ENCODE peak calls at places on chromosome 4, in ten cellular contexts. X, W, F, G, V, D, Q, C, E and L are unnamed samples.

GRCh38 chr4:48801016-48801715 is 21.1 kb upstream of the FRYL start:
- DNase-seq in X (no peak), W (no peak), F (no peak), G (no peak), V (no peak), D (no peak), Q (no peak), C (no peak), E (no peak), L (no peak)

GRCh38 chr4:38889143-38889542 is 21.5 kb downstream of the FAM114A1 start:
- DNase-seq in X (peak; percentile 20), W (no peak), F (no peak), G (peak; percentile 58), V (no peak), D (no peak), Q (no peak), C (no peak), E (no peak), L (no peak)

GRCh38 chr4:187996502-187997177 is 1.1 kb downstream of the ZFP42 start:
- DNase-seq in X (no peak), W (no peak), F (no peak), G (no peak), V (no peak), D (no peak), Q (no peak), C (peak; percentile 70), E (no peak), L (no peak)

GRCh38 chr4:76426272-76426671 is 5.3 kb upstream of the CCDC158 start:
- DNase-seq in X (no peak), W (no peak), F (no peak), G (no peak), V (no peak), D (no peak), Q (no peak), C (no peak), E (no peak), L (no peak)

GRCh38 chr4:1794809-1795303 is 1.8 kb downstream of the FGFR3 start:
- DNase-seq in X (no peak), W (no peak), F (no peak), G (no peak), V (no peak), D (no peak), Q (peak; percentile 52), C (no peak), E (peak; percentile 21), L (no peak)

GRCh38 chr4:4418676-4419370 is 31.9 kb downstream of the NSG1 start:
- DNase-seq in X (no peak), W (peak; percentile 9), F (no peak), G (no peak), V (peak; percentile 20), D (no peak), Q (no peak), C (peak; percentile 30), E (no peak), L (no peak)

GRCh38 chr4:38982356-38983095 is 49.7 kb downstream of the TMEM156 start:
- DNase-seq in X (no peak), W (no peak), F (no peak), G (no peak), V (no peak), D (no peak), Q (no peak), C (no peak), E (no peak), L (no peak)

GRCh38 chr4:7692451-7693236 is 247.0 kb downstream of the AFAP1 start:
- DNase-seq in X (no peak), W (no peak), F (no peak), G (no peak), V (no peak), D (no peak), Q (no peak), C (no peak), E (no peak), L (no peak)

GRCh38 chr4:81628489-81628888 is 156.8 kb upstream of the RASGEF1B start:
- DNase-seq in X (no peak), W (no peak), F (no peak), G (no peak), V (no peak), D (no peak), Q (no peak), C (no peak), E (no peak), L (no peak)
- TF ChIP-seq POLR2A in X (no peak), W (no peak), F (no peak), G (no peak), V (no peak), D (no peak), Q (no peak), C (no peak), E (no peak), L (no peak)

GRCh38 chr4:24915121-24915922 is 2.5 kb upstream of the CCDC149 start:
- DNase-seq in X (no peak), W (no peak), F (no peak), G (no peak), V (no peak), D (no peak), Q (no peak), C (no peak), E (no peak), L (no peak)

GRCh38 chr4:24910504-24910903 is 2.3 kb downstream of the CCDC149 start:
- DNase-seq in X (no peak), W (no peak), F (no peak), G (no peak), V (no peak), D (no peak), Q (no peak), C (no peak), E (no peak), L (no peak)

GRCh38 chr4:24914460-24914859 is 1.6 kb upstream of the CCDC149 start:
- DNase-seq in X (no peak), W (no peak), F (no peak), G (no peak), V (no peak), D (no peak), Q (no peak), C (no peak), E (no peak), L (no peak)

GRCh38 chr4:24913099-24913445 is 230 bp upstream of the CCDC149 start:
- DNase-seq in X (no peak), W (no peak), F (no peak), G (no peak), V (no peak), D (no peak), Q (no peak), C (no peak), E (no peak), L (no peak)

DNA sequence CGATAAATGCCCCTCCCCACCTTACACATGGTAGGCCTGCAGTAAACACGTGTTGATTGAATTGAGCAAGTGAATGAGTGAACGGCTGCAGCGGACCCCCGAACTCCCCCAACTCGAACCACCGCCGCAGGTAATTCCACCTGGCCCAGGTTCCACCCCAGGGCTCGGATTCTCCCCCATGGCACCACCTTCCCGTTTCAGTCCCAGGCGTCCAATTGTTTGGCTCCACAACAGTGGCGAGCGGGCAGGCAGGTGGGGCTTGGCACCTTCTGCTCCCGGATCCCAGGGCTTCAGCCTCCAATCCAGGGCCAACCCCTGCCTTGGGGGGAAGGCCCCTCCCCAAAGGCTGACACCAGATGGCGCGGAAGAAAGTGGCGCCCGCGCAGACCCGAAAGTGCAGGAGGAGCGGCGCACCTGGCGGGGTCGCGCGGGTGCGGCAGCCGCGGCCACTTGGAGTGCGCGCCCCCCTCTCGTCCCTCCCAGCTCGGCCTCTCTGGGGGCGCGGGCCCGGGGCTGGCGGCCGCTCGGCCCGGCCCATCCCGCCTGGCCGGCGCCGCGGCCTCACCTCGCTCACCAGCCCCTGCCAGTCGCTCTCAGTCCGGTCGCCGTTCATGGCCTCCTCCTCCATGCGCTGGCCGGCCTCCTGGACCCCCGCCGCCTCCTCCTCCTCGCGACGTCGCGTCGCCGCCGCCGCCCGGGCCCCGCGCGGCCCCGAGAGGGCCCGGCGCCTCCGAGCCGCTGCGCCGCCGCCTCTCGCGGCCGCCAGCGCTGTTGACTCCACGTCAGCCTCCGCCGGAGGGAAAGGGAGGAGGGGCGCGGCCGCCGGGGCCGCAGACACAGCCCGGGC is at the start of gene CCDC149:
- DNase-seq in X (peak; percentile 44), W (peak; percentile 80), F (peak; percentile 84), G (no peak), V (peak; percentile 89), D (peak; percentile 64), Q (no peak), C (peak; percentile 79), E (peak; percentile 35), L (peak; percentile 25)
- TF ChIP-seq POLR2A in X (no peak), W (no peak), F (no peak), G (no peak), V (no peak), D (peak; percentile 32), Q (no peak), C (no peak), E (no peak), L (peak; percentile 61)

GRCh38 chr4:88162636-88163035 is 4.2 kb upstream of the ABCG2 start:
- DNase-seq in X (no peak), W (no peak), F (no peak), G (no peak), V (no peak), D (no peak), Q (no peak), C (no peak), E (no peak), L (no peak)

GRCh38 chr4:88163286-88163685 is 4.8 kb upstream of the ABCG2 start:
- DNase-seq in X (no peak), W (no peak), F (no peak), G (no peak), V (no peak), D (no peak), Q (no peak), C (no peak), E (no peak), L (no peak)

GRCh38 chr4:88159137-88159725 is 792 bp upstream of the ABCG2 start:
- DNase-seq in X (peak; percentile 8), W (no peak), F (no peak), G (no peak), V (peak; percentile 36), D (peak; percentile 29), Q (no peak), C (no peak), E (no peak), L (no peak)

GRCh38 chr4:88158038-88158359 is 440 bp downstream of the ABCG2 start:
- DNase-seq in X (no peak), W (no peak), F (no peak), G (no peak), V (no peak), D (no peak), Q (no peak), C (no peak), E (no peak), L (no peak)

DNA sequence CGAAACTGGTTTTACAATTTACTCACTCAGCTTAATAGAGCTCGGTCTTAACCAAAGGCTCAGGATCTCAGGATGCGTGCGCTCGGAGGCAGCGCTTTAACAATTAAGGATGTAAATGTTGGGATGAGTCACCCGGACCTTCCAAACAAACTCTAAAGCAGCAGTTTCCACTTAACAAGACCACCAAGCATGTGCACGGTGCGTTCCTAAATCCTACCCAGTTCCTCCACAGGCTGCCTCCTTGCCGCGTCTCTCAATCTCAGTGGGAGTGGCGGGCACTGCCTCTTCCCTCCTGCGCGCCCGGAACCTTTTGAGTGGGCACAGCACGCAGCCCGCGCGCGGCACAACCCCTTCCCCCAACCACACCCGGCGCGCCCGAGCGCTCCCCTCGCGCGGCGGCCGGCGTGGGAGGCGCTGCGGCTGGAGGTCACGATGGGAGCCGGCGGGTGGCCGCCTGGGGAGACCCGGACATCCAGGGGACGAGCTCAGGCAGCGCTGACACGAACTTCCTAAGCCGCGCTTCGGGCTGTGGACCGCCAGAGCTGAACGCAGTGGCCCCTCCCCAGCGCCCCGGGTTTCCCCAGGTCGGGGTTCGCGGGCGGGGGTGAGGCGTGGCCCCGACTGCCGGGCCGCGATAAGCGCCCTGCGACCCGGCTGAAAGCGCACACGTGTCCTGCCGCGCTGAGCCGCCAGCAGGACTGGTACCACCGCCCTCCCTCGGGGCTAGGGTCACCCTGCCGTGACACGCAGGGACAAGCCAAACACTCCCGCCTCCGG is at the start of gene ABCG2:
- DNase-seq in X (peak; percentile 28), W (peak; percentile 35), F (no peak), G (no peak), V (no peak), D (peak; percentile 29), Q (peak; percentile 95), C (peak; percentile 80), E (peak; percentile 72), L (no peak)
- TF ChIP-seq POLR2A in X (no peak), W (no peak), F (no peak), G (no peak), V (no peak), D (peak; percentile 74), Q (peak; percentile 58), C (no peak), E (no peak), L (peak; percentile 14)

DNA sequence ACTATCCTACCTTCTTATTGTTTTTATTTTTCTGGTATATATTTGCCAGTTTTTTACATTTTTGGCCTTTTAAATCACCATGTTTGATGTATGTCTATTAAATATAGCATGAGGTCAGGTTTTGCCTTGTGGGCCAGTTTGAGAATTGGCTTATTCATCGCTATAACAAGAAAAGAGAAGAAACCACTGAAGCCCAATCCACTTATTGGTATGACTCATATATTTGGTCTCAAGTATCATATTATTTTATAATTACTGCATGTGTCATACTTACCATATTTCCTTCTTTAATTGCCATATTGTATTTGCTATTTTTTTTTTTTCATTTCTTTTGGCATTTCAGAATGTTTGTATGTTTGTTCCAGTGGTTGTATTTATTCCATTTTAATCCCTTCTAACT is 99.3 kb downstream of the IRF2 start:
- DNase-seq in X (no peak), W (no peak), F (no peak), G (no peak), V (no peak), D (no peak), Q (no peak), C (no peak), E (no peak), L (no peak)
- TF ChIP-seq POLR2A in X (no peak), W (no peak), F (no peak), G (no peak), V (no peak), D (no peak), Q (no peak), C (no peak), E (no peak), L (no peak)